ENCODE peak calls at places on chromosome 7, in five cellular contexts. One of them, this sample, is unnamed.

GRCh38 chr7:8724080-8724718 is 290.8 kb downstream of the NXPH1 start:
- DNase-seq in transverse colon: peak
- DNase-seq in endothelial cell: peak
- DNase-seq in hepatocyte: peak
- DNase-seq in fibroblast of the aortic adventitia: no peak
- DNase-seq in this sample: peak

GRCh38 chr7:2100278-2101205 is 132.2 kb downstream of the MAD1L1 start:
- DNase-seq in transverse colon: no peak
- DNase-seq in endothelial cell: no peak
- DNase-seq in hepatocyte: peak
- DNase-seq in fibroblast of the aortic adventitia: no peak
- DNase-seq in this sample: peak

GRCh38 chr7:143321734-143322133 is 5.8 kb downstream of the CLCN1 start:
- DNase-seq in transverse colon: peak
- DNase-seq in endothelial cell: no peak
- DNase-seq in hepatocyte: no peak
- DNase-seq in fibroblast of the aortic adventitia: no peak
- DNase-seq in this sample: no peak

GRCh38 chr7:55593515-55594318 is 21.4 kb upstream of the VOPP1 start:
- DNase-seq in transverse colon: peak
- DNase-seq in endothelial cell: peak
- DNase-seq in hepatocyte: peak
- DNase-seq in fibroblast of the aortic adventitia: peak
- DNase-seq in this sample: peak

GRCh38 chr7:142854505-142855400 is at the start of gene EPHB6:
- DNase-seq in transverse colon: peak
- DNase-seq in endothelial cell: peak
- DNase-seq in hepatocyte: peak
- DNase-seq in fibroblast of the aortic adventitia: peak
- DNase-seq in this sample: peak

GRCh38 chr7:46812047-46812672 is 769.8 kb downstream of the TNS3 start:
- DNase-seq in transverse colon: no peak
- DNase-seq in endothelial cell: no peak
- DNase-seq in hepatocyte: no peak
- DNase-seq in fibroblast of the aortic adventitia: peak
- DNase-seq in this sample: no peak

GRCh38 chr7:138618506-138618905 is 82.7 kb downstream of the SVOPL start:
- DNase-seq in transverse colon: no peak
- DNase-seq in endothelial cell: no peak
- DNase-seq in hepatocyte: no peak
- DNase-seq in fibroblast of the aortic adventitia: no peak
- DNase-seq in this sample: no peak

GRCh38 chr7:24752073-24752800 is 5.0 kb downstream of the GSDME start:
- DNase-seq in transverse colon: no peak
- DNase-seq in endothelial cell: no peak
- DNase-seq in hepatocyte: no peak
- DNase-seq in fibroblast of the aortic adventitia: no peak
- DNase-seq in this sample: no peak

GRCh38 chr7:30170460-30171197 is 35.8 kb downstream of the MTURN start:
- DNase-seq in transverse colon: no peak
- DNase-seq in endothelial cell: no peak
- DNase-seq in hepatocyte: no peak
- DNase-seq in fibroblast of the aortic adventitia: no peak
- DNase-seq in this sample: no peak

GRCh38 chr7:54426406-54426805 is 115.8 kb upstream of the VSTM2A start:
- DNase-seq in transverse colon: no peak
- DNase-seq in endothelial cell: no peak
- DNase-seq in hepatocyte: no peak
- DNase-seq in fibroblast of the aortic adventitia: no peak
- DNase-seq in this sample: no peak

GRCh38 chr7:92629779-92630178 is 39.6 kb upstream of the FAM133B start:
- DNase-seq in transverse colon: no peak
- DNase-seq in endothelial cell: no peak
- DNase-seq in hepatocyte: no peak
- DNase-seq in fibroblast of the aortic adventitia: no peak
- DNase-seq in this sample: no peak

GRCh38 chr7:40058636-40059035 is 75.8 kb downstream of the MPLKIP start:
- DNase-seq in transverse colon: no peak
- DNase-seq in endothelial cell: no peak
- DNase-seq in hepatocyte: no peak
- DNase-seq in fibroblast of the aortic adventitia: peak
- DNase-seq in this sample: no peak

GRCh38 chr7:759569-759968 is 32.5 kb upstream of the PRKAR1B start:
- DNase-seq in transverse colon: no peak
- DNase-seq in endothelial cell: no peak
- DNase-seq in hepatocyte: no peak
- DNase-seq in fibroblast of the aortic adventitia: no peak
- DNase-seq in this sample: no peak

GRCh38 chr7:47405921-47406765 is 175.8 kb downstream of the TNS3 start:
- DNase-seq in transverse colon: peak
- DNase-seq in endothelial cell: no peak
- DNase-seq in hepatocyte: no peak
- DNase-seq in fibroblast of the aortic adventitia: peak
- DNase-seq in this sample: no peak

GRCh38 chr7:112266595-112267270 is 60.2 kb downstream of the ZNF277 start:
- DNase-seq in transverse colon: no peak
- DNase-seq in endothelial cell: no peak
- DNase-seq in hepatocyte: no peak
- DNase-seq in fibroblast of the aortic adventitia: peak
- DNase-seq in this sample: no peak

GRCh38 chr7:81244213-81244612 is 325.4 kb upstream of the SEMA3C start:
- DNase-seq in transverse colon: no peak
- DNase-seq in endothelial cell: no peak
- DNase-seq in hepatocyte: peak
- DNase-seq in fibroblast of the aortic adventitia: peak
- DNase-seq in this sample: no peak

GRCh38 chr7:139798221-139798620 is 20.4 kb upstream of the HIPK2 start:
- DNase-seq in transverse colon: peak
- DNase-seq in endothelial cell: no peak
- DNase-seq in hepatocyte: no peak
- DNase-seq in fibroblast of the aortic adventitia: no peak
- DNase-seq in this sample: peak

GRCh38 chr7:333399-333776 is 43.4 kb downstream of the FOXL3 start:
- DNase-seq in transverse colon: peak
- DNase-seq in endothelial cell: no peak
- DNase-seq in hepatocyte: peak
- DNase-seq in fibroblast of the aortic adventitia: peak
- DNase-seq in this sample: no peak

GRCh38 chr7:112104153-112104552 is 102.0 kb downstream of the DOCK4 start:
- DNase-seq in transverse colon: no peak
- DNase-seq in endothelial cell: no peak
- DNase-seq in hepatocyte: no peak
- DNase-seq in fibroblast of the aortic adventitia: no peak
- DNase-seq in this sample: no peak

GRCh38 chr7:81501220-81501619 is 268.6 kb downstream of the HGF start:
- DNase-seq in transverse colon: no peak
- DNase-seq in endothelial cell: no peak
- DNase-seq in hepatocyte: peak
- DNase-seq in fibroblast of the aortic adventitia: peak
- DNase-seq in this sample: no peak

GRCh38 chr7:128783143-128783799 is 7.7 kb upstream of the OPN1SW start:
- DNase-seq in transverse colon: peak
- DNase-seq in endothelial cell: peak
- DNase-seq in hepatocyte: peak
- DNase-seq in fibroblast of the aortic adventitia: peak
- DNase-seq in this sample: no peak

GRCh38 chr7:128103498-128104108 is 72.4 kb upstream of the LRRC4 start:
- DNase-seq in transverse colon: no peak
- DNase-seq in endothelial cell: no peak
- DNase-seq in hepatocyte: no peak
- DNase-seq in fibroblast of the aortic adventitia: peak
- DNase-seq in this sample: peak

GRCh38 chr7:84088669-84089278 is 105.8 kb downstream of the SEMA3A start:
- DNase-seq in transverse colon: no peak
- DNase-seq in endothelial cell: no peak
- DNase-seq in hepatocyte: no peak
- DNase-seq in fibroblast of the aortic adventitia: no peak
- DNase-seq in this sample: no peak

GRCh38 chr7:119640861-119641260 is 632.1 kb upstream of the KCND2 start:
- DNase-seq in transverse colon: no peak
- DNase-seq in endothelial cell: no peak
- DNase-seq in hepatocyte: no peak
- DNase-seq in fibroblast of the aortic adventitia: no peak
- DNase-seq in this sample: no peak

DNA sequence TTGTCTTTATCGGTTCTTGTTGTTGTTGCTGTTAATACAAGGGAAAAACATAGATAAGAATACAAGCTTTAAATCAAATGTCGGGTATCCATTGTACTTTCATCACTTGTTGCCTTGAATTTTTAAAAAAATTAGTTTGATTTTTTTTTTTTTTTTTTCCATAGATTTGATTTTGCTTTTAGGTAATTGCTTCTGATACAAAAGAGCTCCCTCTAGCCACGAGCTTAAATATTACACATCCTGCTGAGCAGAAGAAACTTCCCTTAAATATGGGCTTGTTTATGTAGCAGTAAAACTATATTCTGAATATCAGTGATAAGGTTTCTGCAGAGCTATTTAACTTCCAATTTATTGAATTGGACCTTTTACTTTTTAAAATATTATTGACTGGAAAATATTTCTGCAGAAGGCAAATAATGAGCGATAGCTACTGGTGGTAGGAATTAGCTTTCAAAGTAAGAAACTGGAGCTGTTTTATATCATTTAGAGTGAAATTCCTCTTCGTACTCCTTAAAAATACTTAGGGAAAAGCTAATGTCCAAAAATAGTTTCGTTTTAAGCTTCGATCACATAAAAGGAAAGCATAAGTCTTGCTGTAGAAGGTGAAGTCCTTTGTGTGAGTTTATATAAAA is 216.9 kb downstream of the POLR1F start:
- DNase-seq in transverse colon: no peak
- DNase-seq in endothelial cell: no peak
- DNase-seq in hepatocyte: peak
- DNase-seq in fibroblast of the aortic adventitia: peak
- DNase-seq in this sample: peak
- TF ChIP-seq CTCF in transverse colon: peak
- TF ChIP-seq CTCF in endothelial cell: peak
- TF ChIP-seq CTCF in hepatocyte: peak
- TF ChIP-seq CTCF in fibroblast of the aortic adventitia: peak
- TF ChIP-seq CTCF in this sample: peak

DNA sequence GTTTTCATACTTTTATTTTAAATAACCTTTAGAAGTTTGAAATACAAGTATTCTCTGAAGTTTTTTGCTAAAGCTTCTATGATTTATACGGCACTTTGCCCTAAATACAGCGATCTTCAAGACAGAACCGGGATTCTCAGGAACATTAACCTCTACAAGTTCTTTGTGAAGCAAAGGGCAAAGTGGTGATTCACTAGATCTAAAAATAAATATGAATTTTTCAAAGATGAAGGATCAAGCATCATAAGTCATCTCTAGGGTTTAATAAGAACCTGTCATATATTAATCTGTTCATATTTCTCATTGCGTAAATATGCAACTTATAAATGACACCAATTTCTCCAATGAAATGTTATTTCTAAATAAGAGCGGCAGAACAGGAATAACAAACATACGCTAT is 30.7 kb downstream of the DGKB start:
- DNase-seq in transverse colon: no peak
- DNase-seq in endothelial cell: no peak
- DNase-seq in hepatocyte: no peak
- DNase-seq in fibroblast of the aortic adventitia: no peak
- DNase-seq in this sample: no peak
- TF ChIP-seq CTCF in transverse colon: no peak
- TF ChIP-seq CTCF in endothelial cell: no peak
- TF ChIP-seq CTCF in hepatocyte: no peak
- TF ChIP-seq CTCF in fibroblast of the aortic adventitia: no peak
- TF ChIP-seq CTCF in this sample: no peak

GRCh38 chr7:104032486-104032885 is 43.0 kb upstream of the RELN start:
- DNase-seq in transverse colon: no peak
- DNase-seq in endothelial cell: no peak
- DNase-seq in hepatocyte: no peak
- DNase-seq in fibroblast of the aortic adventitia: no peak
- DNase-seq in this sample: no peak

GRCh38 chr7:104029765-104030164 is 40.3 kb upstream of the RELN start:
- DNase-seq in transverse colon: no peak
- DNase-seq in endothelial cell: no peak
- DNase-seq in hepatocyte: no peak
- DNase-seq in fibroblast of the aortic adventitia: no peak
- DNase-seq in this sample: no peak

GRCh38 chr7:104034679-104035078 is 45.2 kb upstream of the RELN start:
- DNase-seq in transverse colon: no peak
- DNase-seq in endothelial cell: no peak
- DNase-seq in hepatocyte: no peak
- DNase-seq in fibroblast of the aortic adventitia: no peak
- DNase-seq in this sample: no peak

GRCh38 chr7:104035351-104035750 is 45.9 kb upstream of the RELN start:
- DNase-seq in transverse colon: no peak
- DNase-seq in endothelial cell: no peak
- DNase-seq in hepatocyte: no peak
- DNase-seq in fibroblast of the aortic adventitia: no peak
- DNase-seq in this sample: no peak

DNA sequence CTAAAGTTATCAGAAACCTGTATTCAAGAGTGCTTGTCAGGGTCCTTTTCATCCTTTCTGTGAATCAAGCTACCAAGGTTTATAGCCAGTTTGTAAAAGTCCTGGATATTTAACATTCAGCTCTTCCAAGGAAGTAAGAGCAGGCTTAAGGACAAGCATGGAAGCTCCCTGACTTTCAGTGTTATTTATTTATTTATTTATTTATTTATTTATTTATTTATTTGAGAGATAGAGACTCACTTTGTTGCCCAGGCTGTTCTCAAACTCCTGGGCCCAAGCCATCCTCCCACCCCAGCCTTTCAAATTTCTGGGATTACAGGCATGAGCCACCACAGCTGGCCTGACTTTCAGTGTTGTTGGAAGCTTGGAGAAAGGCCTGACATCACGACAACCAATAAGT is 44.4 kb upstream of the RELN start:
- DNase-seq in transverse colon: no peak
- DNase-seq in endothelial cell: no peak
- DNase-seq in hepatocyte: no peak
- DNase-seq in fibroblast of the aortic adventitia: no peak
- DNase-seq in this sample: no peak
- TF ChIP-seq CTCF in transverse colon: no peak
- TF ChIP-seq CTCF in endothelial cell: no peak
- TF ChIP-seq CTCF in hepatocyte: no peak
- TF ChIP-seq CTCF in fibroblast of the aortic adventitia: no peak
- TF ChIP-seq CTCF in this sample: no peak

GRCh38 chr7:26368542-26368941 is 76.9 kb downstream of the SNX10 start:
- DNase-seq in transverse colon: no peak
- DNase-seq in endothelial cell: no peak
- DNase-seq in hepatocyte: no peak
- DNase-seq in fibroblast of the aortic adventitia: peak
- DNase-seq in this sample: no peak
- TF ChIP-seq CTCF in transverse colon: no peak
- TF ChIP-seq CTCF in endothelial cell: no peak
- TF ChIP-seq CTCF in hepatocyte: peak
- TF ChIP-seq CTCF in fibroblast of the aortic adventitia: no peak
- TF ChIP-seq CTCF in this sample: no peak